ENCODE peak calls at places on chromosome 4, in eight cellular contexts. P is AG10803, F is psoas muscle, M is NCI-H1092 treated with DMSO at 0.1 percent for 48 hours, A is T-helper 1 cell, E is lung, C is endothelial cell, T is globus pallidus. B is an unnamed sample.

GRCh38 chr4:74202062-74202586 is 44.2 kb downstream of the MTHFD2L start:
- DNase-seq in M (no peak), P (no peak), E (no peak), F (no peak), A (no peak), C (no peak), T (no peak), B (no peak)

GRCh38 chr4:115515379-115516171 is 402.2 kb upstream of the NDST4 start:
- DNase-seq in C (no peak), P (no peak), T (no peak), M (peak), F (no peak), E (no peak), A (no peak), B (no peak)

GRCh38 chr4:109699553-109700225 is 3.6 kb downstream of the CASP6 start:
- DNase-seq in P (no peak), E (no peak), M (no peak), C (no peak), A (no peak), F (no peak), T (no peak), B (no peak)

GRCh38 chr4:7651461-7651921 is 216.8 kb upstream of the PSAPL1 start:
- DNase-seq in M (peak), T (peak), A (no peak), P (no peak), C (no peak), E (no peak), F (peak), B (no peak)

GRCh38 chr4:139129206-139129605 is 47.8 kb downstream of the ELF2 start:
- DNase-seq in C (no peak), F (no peak), P (no peak), T (no peak), E (no peak), M (no peak), A (no peak), B (no peak)

GRCh38 chr4:10622728-10623127 is 61.8 kb downstream of the CLNK start:
- DNase-seq in C (peak), M (peak), E (no peak), T (no peak), F (no peak), A (no peak), P (no peak), B (no peak)

GRCh38 chr4:6324999-6325790 is 55.5 kb downstream of the WFS1 start:
- DNase-seq in A (no peak), T (no peak), F (peak), C (no peak), E (peak), M (no peak), P (peak), B (no peak)

GRCh38 chr4:152514356-152514755 is 21.5 kb downstream of the FBXW7 start:
- DNase-seq in E (no peak), A (no peak), T (no peak), P (no peak), C (no peak), M (no peak), F (no peak), B (no peak)

GRCh38 chr4:17807446-17807845 is 3.1 kb downstream of the DCAF16 start:
- DNase-seq in C (no peak), E (no peak), T (no peak), P (peak), A (no peak), M (no peak), F (no peak), B (peak)

GRCh38 chr4:77203380-77204197 is 46.6 kb downstream of the CCNG2 start:
- DNase-seq in P (peak), A (peak), T (peak), M (peak), F (peak), C (peak), E (peak), B (peak)

GRCh38 chr4:127698789-127699200 is 31.4 kb upstream of the SLC25A31 start:
- DNase-seq in F (no peak), T (no peak), P (peak), M (no peak), A (no peak), E (no peak), C (no peak), B (peak)

GRCh38 chr4:136818811-136819210 is 713.5 kb downstream of the PCDH18 start:
- DNase-seq in T (no peak), C (no peak), M (no peak), P (no peak), E (no peak), A (no peak), F (no peak), B (no peak)

GRCh38 chr4:142406917-142407501 is 439.1 kb downstream of the INPP4B start:
- DNase-seq in F (no peak), M (no peak), T (no peak), E (no peak), P (no peak), A (no peak), C (no peak), B (no peak)

GRCh38 chr4:178598672-178599071 is 1156.4 kb upstream of the AGA start:
- DNase-seq in F (no peak), A (no peak), E (no peak), M (no peak), T (no peak), P (no peak), C (no peak), B (no peak)

GRCh38 chr4:38565271-38566199 is 98.5 kb upstream of the KLF3 start:
- DNase-seq in T (no peak), A (no peak), P (peak), C (no peak), F (no peak), M (peak), E (no peak), B (peak)

GRCh38 chr4:6551660-6552059 is 23.3 kb upstream of the MAN2B2 start:
- DNase-seq in F (no peak), T (no peak), E (no peak), C (no peak), A (no peak), P (no peak), M (no peak), B (no peak)

GRCh38 chr4:10715696-10716095 is 31.1 kb upstream of the CLNK start:
- DNase-seq in P (peak), C (no peak), T (no peak), A (no peak), F (no peak), E (no peak), M (no peak), B (no peak)

GRCh38 chr4:52659722-52660261 is 691 bp upstream of the USP46 start:
- DNase-seq in M (peak), C (peak), E (peak), T (peak), A (no peak), F (peak), P (peak), B (peak)

GRCh38 chr4:145954924-145955339 is 16.3 kb upstream of the ZNF827 start:
- DNase-seq in C (no peak), A (no peak), P (peak), E (no peak), M (no peak), T (no peak), F (no peak), B (peak)

GRCh38 chr4:77881460-77882295 is 19.0 kb downstream of the MRPL1 start:
- DNase-seq in F (no peak), A (no peak), C (no peak), E (no peak), T (no peak), P (peak), M (no peak), B (peak)

GRCh38 chr4:21769404-21770147 is 179.0 kb downstream of the KCNIP4 start:
- DNase-seq in A (no peak), P (peak), C (no peak), M (no peak), F (no peak), E (no peak), T (no peak), B (peak)

GRCh38 chr4:87011340-87012034 is 76.7 kb downstream of the AFF1 start:
- DNase-seq in C (no peak), P (peak), M (no peak), T (no peak), A (no peak), E (no peak), F (no peak), B (peak)